ENCODE peak calls at places on chromosomes 2 and 18, in nine cellular contexts. D, A, L, Z, F, S, X, I and O are unnamed samples.

GRCh38 chr2:191604154-191604553 is 73.8 kb upstream of the NABP1 start:
- DNase-seq in F (no peak), I (no peak), Z (no peak), D (no peak), X (no peak), L (no peak), A (no peak), S (no peak), O (no peak)

GRCh38 chr2:187575081-187576067 is 21.1 kb upstream of the TFPI start:
- DNase-seq in X (no peak), D (no peak), I (no peak), F (no peak), L (no peak), A (no peak), Z (no peak), S (no peak), O (no peak)

GRCh38 chr18:32349728-32350395 is 120.8 kb downstream of the GAREM1 start:
- DNase-seq in X (peak; percentile 72), D (peak; percentile 80), F (no peak), L (peak; percentile 89), Z (peak; percentile 24), I (peak; percentile 73), S (peak; percentile 93), A (peak; percentile 61), O (peak; percentile 89)

GRCh38 chr2:28318462-28319117 is 74.1 kb upstream of the FOSL2 start:
- DNase-seq in F (no peak), L (no peak), X (peak; percentile 48), D (no peak), Z (no peak), S (no peak), I (no peak), A (no peak), O (no peak)

GRCh38 chr2:101729521-101730190 is 32.1 kb downstream of the MAP4K4 start:
- DNase-seq in Z (no peak), A (no peak), L (no peak), F (no peak), I (no peak), S (no peak), D (no peak), X (no peak), O (no peak)

GRCh38 chr2:24704682-24705081 is 88.5 kb downstream of the PTRHD1 start:
- DNase-seq in L (no peak), I (no peak), X (no peak), A (no peak), F (no peak), D (no peak), Z (no peak), S (no peak), O (no peak)

GRCh38 chr2:119700866-119701265 is 21.9 kb downstream of the TMEM177 start:
- DNase-seq in A (no peak), I (no peak), L (no peak), F (no peak), S (no peak), X (no peak), D (no peak), Z (no peak), O (no peak)

GRCh38 chr2:230784840-230785239 is 72.2 kb downstream of the CAB39 start:
- DNase-seq in A (no peak), D (no peak), L (no peak), X (no peak), F (no peak), I (no peak), S (no peak), Z (peak; percentile 57), O (peak; percentile 9)

GRCh38 chr2:47638430-47638829 is 144.5 kb upstream of the MSH6 start:
- DNase-seq in F (no peak), X (no peak), Z (no peak), L (no peak), D (no peak), A (peak; percentile 5), S (no peak), I (no peak), O (no peak)

GRCh38 chr2:241655516-241656189 is 18.2 kb downstream of the ATG4B start:
- DNase-seq in A (no peak), S (no peak), I (no peak), F (no peak), Z (no peak), L (no peak), X (no peak), D (no peak), O (no peak)

GRCh38 chr2:241658296-241658695 is 20.8 kb downstream of the ATG4B start:
- DNase-seq in S (no peak), D (no peak), F (no peak), L (no peak), I (no peak), X (no peak), Z (no peak), A (no peak), O (no peak)

GRCh38 chr2:241654551-241654950 is 17.1 kb downstream of the ATG4B start:
- DNase-seq in S (no peak), I (no peak), F (no peak), A (no peak), D (no peak), X (no peak), Z (no peak), L (no peak), O (no peak)

GRCh38 chr2:241657851-241658254 is 20.4 kb downstream of the ATG4B start:
- DNase-seq in Z (peak; percentile 51), A (no peak), L (no peak), F (no peak), X (no peak), I (no peak), D (no peak), S (no peak), O (no peak)

GRCh38 chr2:241656190-241656741 is 18.8 kb downstream of the ATG4B start:
- DNase-seq in F (no peak), D (no peak), Z (no peak), L (no peak), X (no peak), I (no peak), A (no peak), S (no peak), O (no peak)
- TF ChIP-seq POLR2A in F (no peak), D (no peak), Z (no peak), L (no peak), X (no peak), I (no peak), A (no peak), S (no peak), O (no peak)

GRCh38 chr2:198918331-198918730 is 539.4 kb downstream of the SATB2 start:
- DNase-seq in Z (no peak), F (no peak), X (no peak), S (no peak), A (no peak), L (no peak), D (no peak), I (no peak), O (no peak)

GRCh38 chr2:198917275-198917674 is 540.5 kb downstream of the SATB2 start:
- DNase-seq in S (no peak), X (no peak), D (no peak), A (no peak), I (no peak), F (no peak), Z (no peak), L (no peak), O (no peak)

GRCh38 chr2:198917926-198918325 is 539.8 kb downstream of the SATB2 start:
- DNase-seq in I (no peak), L (no peak), S (no peak), Z (no peak), F (no peak), D (no peak), X (no peak), A (no peak), O (no peak)

GRCh38 chr2:198916548-198916947 is 541.2 kb downstream of the SATB2 start:
- DNase-seq in L (no peak), S (no peak), X (no peak), Z (no peak), I (no peak), A (no peak), D (no peak), F (no peak), O (no peak)

GRCh38 chr2:198913394-198914152 is 544.2 kb downstream of the SATB2 start:
- DNase-seq in L (no peak), I (no peak), A (no peak), Z (no peak), D (no peak), S (no peak), F (no peak), X (no peak), O (no peak)
- H3K4me3 ChIP-seq in L (no peak overlapping the region), I (no peak overlapping the region), A (no peak overlapping the region), Z (no peak overlapping the region), D (no peak overlapping the region), S (no peak overlapping the region), F (no peak overlapping the region), X (no peak overlapping the region), O (no peak overlapping the region)

GRCh38 chr2:64629875-64630274 is 23.8 kb downstream of the SERTAD2 start:
- DNase-seq in A (no peak), X (no peak), S (peak; percentile 69), I (no peak), L (no peak), Z (no peak), F (no peak), D (no peak), O (no peak)

GRCh38 chr2:64632855-64633819 is 20.6 kb downstream of the SERTAD2 start:
- DNase-seq in S (peak; percentile 44), Z (peak; percentile 45), A (no peak), D (no peak), X (no peak), F (no peak), I (no peak), L (no peak), O (no peak)

GRCh38 chr2:64629329-64629781 is 24.4 kb downstream of the SERTAD2 start:
- DNase-seq in X (peak; percentile 26), S (peak; percentile 92), Z (peak; percentile 83), D (no peak), I (no peak), L (peak; percentile 48), F (no peak), A (peak; percentile 69), O (peak; percentile 68)

GRCh38 chr2:64627860-64628841 is 25.6 kb downstream of the SERTAD2 start:
- DNase-seq in F (no peak), A (no peak), D (no peak), S (peak; percentile 29), Z (no peak), I (no peak), L (no peak), X (peak; percentile 20), O (no peak)

GRCh38 chr2:64630752-64631151 is 23.0 kb downstream of the SERTAD2 start:
- DNase-seq in A (no peak), I (no peak), S (peak; percentile 47), L (no peak), X (peak; percentile 13), D (no peak), Z (no peak), F (no peak), O (no peak)
- TF ChIP-seq POLR2A in A (no peak), I (no peak), S (no peak), L (no peak), X (no peak), D (no peak), Z (no peak), F (no peak), O (no peak)

DNA sequence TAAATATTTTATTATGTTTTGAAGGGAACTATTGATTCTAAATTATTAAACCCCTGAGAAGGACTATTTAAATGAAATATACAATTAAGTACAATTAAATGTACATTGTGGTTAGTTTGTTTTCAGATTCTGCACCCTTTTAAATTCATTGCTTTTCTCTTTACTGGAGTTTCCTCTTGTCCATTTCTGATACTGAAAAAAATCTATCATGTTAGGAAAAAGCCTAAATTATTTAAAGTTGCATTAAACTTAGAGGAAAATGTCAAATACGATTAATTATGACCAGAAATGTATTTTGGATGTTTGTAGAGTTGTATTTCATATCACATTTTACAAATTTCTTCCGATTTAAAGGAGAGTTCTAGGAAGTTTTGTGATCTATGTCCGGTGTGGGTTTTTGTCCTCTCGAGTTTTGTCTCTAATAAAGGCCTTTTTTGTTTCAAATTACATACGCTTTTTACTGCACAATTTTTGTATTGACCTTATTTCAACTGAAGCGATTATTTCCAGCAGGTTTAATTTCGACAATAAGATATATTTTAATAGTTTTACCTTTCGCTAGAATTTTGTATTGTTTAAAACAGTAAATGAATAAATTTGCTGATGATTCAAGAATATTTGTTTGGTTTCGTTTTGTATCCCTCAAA is 3.2 kb upstream of the SATB2 start:
- DNase-seq in D (no peak), S (no peak), L (no peak), I (no peak), X (no peak), A (no peak), F (no peak), Z (no peak), O (no peak)
- H3K4me3 ChIP-seq in D (peak overlapping the region; percentile 83), S (no peak overlapping the region), L (no peak overlapping the region), I (no peak overlapping the region), X (no peak overlapping the region), A (no peak overlapping the region), F (no peak overlapping the region), Z (no peak overlapping the region), O (no peak overlapping the region)